ENCODE peak calls at places on chromosomes 11 and 22, in five cellular contexts. I is heart right ventricle, J is amniotic stem cell, N is astrocyte of the hippocampus, X is neural progenitor cell. R is an unnamed sample.

GRCh38 chr11:30107899-30108298 is 91.1 kb upstream of the KCNA4 start:
- DNase-seq in N (peak), X (no peak), J (peak), I (no peak), R (no peak)

GRCh38 chr11:46967962-46968361 is 31.4 kb downstream of the CSTPP1 start:
- DNase-seq in N (no peak), J (no peak), I (no peak), X (no peak), R (no peak)

GRCh38 chr11:86660011-86660595 is 12.3 kb downstream of the ME3 start:
- DNase-seq in I (no peak), J (peak), N (peak), X (no peak), R (no peak)

GRCh38 chr11:106369224-106369623 is 291.8 kb downstream of the AASDHPPT start:
- DNase-seq in I (no peak), N (peak), J (no peak), X (no peak), R (no peak)

GRCh38 chr22:19779011-19779421 is 18.4 kb downstream of the TBX1 start:
- DNase-seq in X (no peak), I (no peak), N (no peak), J (no peak), R (no peak)

GRCh38 chr11:96642584-96642983 is 252.8 kb downstream of the JRKL start:
- DNase-seq in I (no peak), X (peak), N (no peak), J (no peak), R (no peak)

GRCh38 chr22:23110190-23110921 is 31.4 kb downstream of the RSPH14 start:
- DNase-seq in X (no peak), N (no peak), J (no peak), I (no peak), R (no peak)

GRCh38 chr22:36775589-36775965 is 342 bp downstream of the IFT27 start:
- DNase-seq in I (peak), N (peak), X (peak), J (no peak), R (peak)

GRCh38 chr11:112587664-112588063 is 327.0 kb upstream of the PLET1 start:
- DNase-seq in J (no peak), N (no peak), X (no peak), I (no peak), R (no peak)

GRCh38 chr11:92383430-92383829 is 158.8 kb downstream of the FAT3 start:
- DNase-seq in N (peak), I (no peak), J (peak), X (no peak), R (no peak)